ENCODE peak calls at places on chromosomes 6 and 20, in four cellular contexts. One of them, this sample, is unnamed.

GRCh38 chr6:46246081-46246480 is 75.3 kb upstream of the ENPP5 start:
- DNase-seq in A549: no peak
- DNase-seq in H1: no peak
- DNase-seq in IMR-90: no peak
- DNase-seq in this sample: no peak

GRCh38 chr6:44253307-44254101 is 3.8 kb downstream of the SLC35B2 start:
- DNase-seq in A549: peak; percentile 53
- DNase-seq in H1: no peak
- DNase-seq in IMR-90: no peak
- DNase-seq in this sample: peak; percentile 72

GRCh38 chr20:407097-407952 is 774 bp upstream of the RBCK1 start:
- DNase-seq in A549: peak; percentile 91
- DNase-seq in H1: peak; percentile 72
- DNase-seq in IMR-90: peak; percentile 59
- DNase-seq in this sample: peak; percentile 85

GRCh38 chr20:62409935-62410741 is 3.1 kb upstream of the CABLES2 start:
- DNase-seq in A549: peak; percentile 51
- DNase-seq in H1: no peak
- DNase-seq in IMR-90: no peak
- DNase-seq in this sample: peak; percentile 76

GRCh38 chr6:112903361-112903760 is 556.2 kb downstream of the RFPL4B start:
- DNase-seq in A549: no peak
- DNase-seq in H1: no peak
- DNase-seq in IMR-90: no peak
- DNase-seq in this sample: no peak

GRCh38 chr6:150328744-150329400 is 39.9 kb upstream of the IYD start:
- DNase-seq in A549: no peak
- DNase-seq in H1: no peak
- DNase-seq in IMR-90: no peak
- DNase-seq in this sample: no peak

GRCh38 chr6:109690373-109690739 is 646 bp downstream of the AK9 start:
- DNase-seq in A549: peak; percentile 4
- DNase-seq in H1: peak; percentile 47
- DNase-seq in IMR-90: no peak
- DNase-seq in this sample: peak; percentile 46

GRCh38 chr6:138278326-138278725 is 60.0 kb upstream of the PBOV1 start:
- DNase-seq in A549: peak; percentile 28
- DNase-seq in H1: no peak
- DNase-seq in IMR-90: peak; percentile 2
- DNase-seq in this sample: no peak

GRCh38 chr20:53901064-53901463 is 169.3 kb downstream of the BCAS1 start:
- DNase-seq in A549: peak; percentile 52
- DNase-seq in H1: no peak
- DNase-seq in IMR-90: peak; percentile 72
- DNase-seq in this sample: no peak

GRCh38 chr20:61404311-61404710 is 152.2 kb downstream of the CDH4 start:
- DNase-seq in A549: no peak
- DNase-seq in H1: no peak
- DNase-seq in IMR-90: no peak
- DNase-seq in this sample: no peak

GRCh38 chr20:61352381-61353260 is 100.6 kb downstream of the CDH4 start:
- DNase-seq in A549: no peak
- DNase-seq in H1: no peak
- DNase-seq in IMR-90: no peak
- DNase-seq in this sample: no peak

GRCh38 chr6:57182017-57182432 is 9.9 kb downstream of the BAG2 start:
- DNase-seq in A549: no peak
- DNase-seq in H1: no peak
- DNase-seq in IMR-90: peak; percentile 83
- DNase-seq in this sample: peak; percentile 71

GRCh38 chr20:34215711-34216381 is 25.4 kb upstream of the ASIP start:
- DNase-seq in A549: peak; percentile 77
- DNase-seq in H1: peak; percentile 56
- DNase-seq in IMR-90: peak; percentile 67
- DNase-seq in this sample: peak; percentile 88

GRCh38 chr20:4717816-4718215 is 3.9 kb upstream of the PRND start:
- DNase-seq in A549: no peak
- DNase-seq in H1: no peak
- DNase-seq in IMR-90: no peak
- DNase-seq in this sample: no peak

DNA sequence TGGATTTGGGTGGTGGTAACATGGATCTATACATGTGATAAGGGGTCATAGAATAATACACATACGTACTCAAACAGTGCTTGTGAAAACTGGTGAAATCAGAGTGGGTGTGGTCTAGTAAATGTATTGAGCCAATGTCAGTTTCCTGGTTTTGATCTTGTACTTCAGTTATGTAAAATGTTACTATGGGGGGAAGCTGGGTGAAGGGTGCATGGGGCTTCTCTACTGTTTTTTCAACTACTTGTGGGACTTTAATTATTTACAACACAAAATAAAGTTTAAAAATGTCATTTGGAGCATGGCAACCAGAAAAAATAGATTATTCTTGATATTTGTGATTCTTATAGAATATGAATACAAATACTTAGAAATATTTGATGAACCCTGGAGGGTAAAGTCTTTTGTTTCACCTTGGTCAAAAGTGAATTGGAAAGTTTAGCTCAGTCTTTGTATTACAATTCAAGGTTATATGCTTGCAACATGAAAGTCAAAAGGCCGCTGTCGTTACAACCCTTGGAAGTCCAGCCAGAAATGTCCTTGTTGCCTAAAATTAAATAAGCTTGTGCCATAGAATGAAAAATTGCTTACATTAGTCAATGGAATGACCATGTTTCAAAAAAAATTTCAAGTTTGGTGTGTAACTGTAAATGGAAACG is 74.1 kb downstream of the TXNDC5 start:
- DNase-seq in A549: no peak
- DNase-seq in H1: no peak
- DNase-seq in IMR-90: no peak
- DNase-seq in this sample: no peak
- TF ChIP-seq POLR2A in A549: no peak
- TF ChIP-seq POLR2A in H1: no peak
- TF ChIP-seq POLR2A in IMR-90: no peak
- TF ChIP-seq POLR2A in this sample: no peak

GRCh38 chr6:16802071-16802470 is 40.8 kb upstream of the ATXN1 start:
- DNase-seq in A549: no peak
- DNase-seq in H1: no peak
- DNase-seq in IMR-90: peak; percentile 48
- DNase-seq in this sample: no peak

GRCh38 chr6:16805190-16805860 is 44.1 kb upstream of the ATXN1 start:
- DNase-seq in A549: no peak
- DNase-seq in H1: no peak
- DNase-seq in IMR-90: no peak
- DNase-seq in this sample: no peak

GRCh38 chr6:16804515-16805161 is 43.4 kb upstream of the ATXN1 start:
- DNase-seq in A549: no peak
- DNase-seq in H1: no peak
- DNase-seq in IMR-90: no peak
- DNase-seq in this sample: no peak

GRCh38 chr6:16804007-16804303 is 42.7 kb upstream of the ATXN1 start:
- DNase-seq in A549: no peak
- DNase-seq in H1: no peak
- DNase-seq in IMR-90: no peak
- DNase-seq in this sample: no peak

DNA sequence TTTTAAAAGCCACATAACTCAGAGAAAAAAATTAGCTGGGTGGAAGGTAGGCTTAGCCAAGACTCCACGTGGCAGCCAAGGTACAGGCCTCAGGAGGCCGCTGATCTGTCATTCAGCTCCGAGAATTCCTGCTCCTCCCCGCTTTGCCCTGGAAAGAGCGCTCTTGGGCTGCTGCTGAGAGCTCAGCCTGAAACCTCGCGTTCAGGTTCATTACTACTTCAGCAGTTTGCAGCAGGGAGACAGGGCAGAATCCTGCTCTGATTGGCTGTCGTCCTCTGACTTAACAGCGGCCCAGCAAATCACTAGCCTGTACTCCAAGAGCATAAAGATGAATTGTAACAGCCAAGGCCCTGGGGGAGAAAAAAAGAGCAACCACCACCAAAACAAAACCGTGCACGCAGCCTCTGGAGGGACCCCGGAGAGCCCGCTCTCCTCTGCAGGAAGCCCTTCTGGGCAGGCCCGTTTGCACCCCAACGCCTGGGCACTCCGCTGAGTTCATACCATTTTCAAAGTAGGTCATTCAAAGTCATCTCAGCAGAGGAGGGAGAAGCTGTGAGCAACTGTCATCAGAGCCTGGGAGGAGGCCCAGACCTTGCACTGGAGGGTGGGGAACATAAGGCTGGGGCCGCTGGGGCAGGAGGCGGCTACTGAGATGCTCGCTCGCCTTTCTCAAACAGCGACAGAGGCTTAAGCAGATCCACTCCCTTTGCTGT is 42.2 kb upstream of the ATXN1 start:
- DNase-seq in A549: no peak
- DNase-seq in H1: peak; percentile 74
- DNase-seq in IMR-90: peak; percentile 82
- DNase-seq in this sample: no peak
- TF ChIP-seq POLR2A in A549: no peak
- TF ChIP-seq POLR2A in H1: no peak
- TF ChIP-seq POLR2A in IMR-90: no peak
- TF ChIP-seq POLR2A in this sample: no peak

GRCh38 chr6:16146527-16146955 is 17.7 kb downstream of the MYLIP start:
- DNase-seq in A549: no peak
- DNase-seq in H1: no peak
- DNase-seq in IMR-90: no peak
- DNase-seq in this sample: no peak

GRCh38 chr6:16148498-16148897 is 19.6 kb downstream of the MYLIP start:
- DNase-seq in A549: peak; percentile 26
- DNase-seq in H1: no peak
- DNase-seq in IMR-90: no peak
- DNase-seq in this sample: no peak

GRCh38 chr6:16149305-16149704 is 20.4 kb downstream of the MYLIP start:
- DNase-seq in A549: no peak
- DNase-seq in H1: no peak
- DNase-seq in IMR-90: no peak
- DNase-seq in this sample: no peak

GRCh38 chr6:16153451-16153850 is 24.6 kb downstream of the MYLIP start:
- DNase-seq in A549: no peak
- DNase-seq in H1: no peak
- DNase-seq in IMR-90: no peak
- DNase-seq in this sample: no peak

DNA sequence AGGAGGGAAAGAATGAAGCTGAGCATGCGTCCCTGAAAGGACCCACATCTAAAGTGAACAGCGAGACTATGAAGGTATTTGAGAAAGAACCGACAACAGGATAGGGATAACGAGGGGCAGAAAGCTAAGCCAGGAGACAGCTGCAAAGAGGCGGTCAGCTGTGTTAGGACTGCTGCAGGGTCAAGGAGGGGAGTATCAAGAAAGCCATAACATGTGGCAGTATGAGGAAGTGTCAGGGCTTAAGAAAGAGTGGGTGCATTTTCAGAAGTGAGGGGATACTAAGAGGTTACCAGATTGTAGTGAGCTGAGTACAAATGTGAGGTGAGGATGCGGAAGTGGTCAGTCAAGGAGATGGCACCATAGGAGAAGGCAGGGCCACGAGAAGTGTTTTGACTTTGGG is 21.2 kb downstream of the MYLIP start:
- DNase-seq in A549: no peak
- DNase-seq in H1: no peak
- DNase-seq in IMR-90: no peak
- DNase-seq in this sample: no peak
- TF ChIP-seq POLR2A in A549: no peak
- TF ChIP-seq POLR2A in H1: no peak
- TF ChIP-seq POLR2A in IMR-90: no peak
- TF ChIP-seq POLR2A in this sample: no peak

DNA sequence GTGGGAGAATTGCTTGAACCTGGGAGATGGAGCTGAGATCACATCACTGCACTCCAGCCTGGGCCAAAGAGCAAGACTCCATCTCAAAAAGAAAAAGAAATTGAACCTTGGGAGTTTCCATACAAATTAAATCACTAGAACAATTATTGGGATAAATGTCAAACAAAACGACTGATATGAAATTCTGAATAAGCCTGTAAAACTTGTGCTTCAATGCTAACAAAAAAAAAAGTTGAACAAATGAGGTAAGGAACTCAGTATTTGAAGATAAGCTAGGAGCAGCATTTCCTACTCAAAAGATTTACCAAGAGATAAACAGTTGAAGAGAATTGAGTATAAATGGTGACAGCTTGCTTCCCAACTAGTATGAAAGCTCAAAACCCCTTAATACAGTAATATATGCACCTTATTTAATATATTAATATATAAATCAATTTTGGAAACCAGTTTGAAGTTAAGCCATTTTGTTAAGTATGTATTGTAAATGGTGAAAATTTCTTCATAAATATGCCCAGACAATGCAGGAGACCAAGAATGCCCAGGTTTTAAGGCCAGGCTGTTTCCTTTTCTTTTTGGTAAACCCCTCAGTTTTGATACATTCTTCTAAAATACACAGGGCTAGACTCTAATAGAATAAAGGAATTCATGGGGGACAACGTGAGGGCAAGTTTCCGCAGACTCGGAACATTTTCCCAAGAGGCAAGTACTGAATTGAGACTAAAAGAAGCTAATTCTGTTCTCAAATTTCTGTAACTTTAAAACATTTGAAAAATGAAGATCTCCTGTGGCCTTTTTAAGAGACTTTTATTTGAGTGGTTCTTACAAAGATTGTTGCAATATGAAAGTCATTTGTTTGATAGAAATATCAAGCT is 3.9 kb downstream of the ROMO1 start:
- DNase-seq in A549: no peak
- DNase-seq in H1: no peak
- DNase-seq in IMR-90: no peak
- DNase-seq in this sample: no peak
- TF ChIP-seq POLR2A in A549: no peak
- TF ChIP-seq POLR2A in H1: no peak
- TF ChIP-seq POLR2A in IMR-90: no peak
- TF ChIP-seq POLR2A in this sample: no peak

DNA sequence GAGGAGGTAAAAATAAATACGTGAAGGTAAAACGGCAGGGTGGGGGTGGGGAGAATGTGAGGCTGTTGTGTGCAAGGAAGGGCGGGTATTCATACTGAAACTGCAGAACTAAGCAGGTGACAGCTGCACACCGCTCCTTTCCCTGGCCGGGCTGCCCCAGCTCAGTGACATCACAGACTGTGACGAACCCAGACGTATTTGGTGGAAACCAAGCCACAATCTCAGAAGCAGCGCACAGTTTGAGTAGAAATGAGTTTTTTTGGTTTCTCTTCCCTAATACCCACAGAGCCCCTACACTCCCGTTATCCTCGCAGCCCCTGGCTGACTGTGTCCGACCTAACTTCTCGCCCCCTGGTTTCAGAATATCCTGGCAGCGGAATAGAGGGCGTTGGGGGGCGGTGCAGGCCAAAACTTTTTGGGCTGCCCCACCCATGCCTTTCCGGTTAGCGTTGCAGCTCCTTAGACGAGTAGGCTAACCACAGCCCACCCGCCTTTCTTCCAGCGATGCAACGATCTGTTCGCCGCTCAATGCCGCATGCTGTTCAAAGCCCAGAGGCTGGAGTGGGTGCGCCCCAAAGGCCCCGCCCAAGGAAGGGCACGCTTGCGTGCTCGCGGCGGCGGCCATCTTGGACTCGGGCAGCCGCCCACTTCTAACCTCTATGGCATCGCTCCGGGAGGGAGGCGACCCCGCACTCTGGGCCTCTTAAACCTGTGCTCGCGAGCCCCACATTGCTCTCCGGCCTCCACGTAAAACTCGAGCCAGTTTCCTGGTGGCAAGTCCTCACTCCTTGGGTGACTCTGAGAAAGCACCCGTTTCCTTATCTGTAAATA is 9.1 kb downstream of the BAK1 start:
- DNase-seq in A549: peak; percentile 61
- DNase-seq in H1: no peak
- DNase-seq in IMR-90: peak; percentile 57
- DNase-seq in this sample: peak; percentile 88
- TF ChIP-seq POLR2A in A549: peak; percentile 66
- TF ChIP-seq POLR2A in H1: no peak
- TF ChIP-seq POLR2A in IMR-90: no peak
- TF ChIP-seq POLR2A in this sample: peak; percentile 58

GRCh38 chr6:144063744-144064401 is 31.5 kb downstream of the SF3B5 start:
- DNase-seq in A549: peak; percentile 53
- DNase-seq in H1: no peak
- DNase-seq in IMR-90: no peak
- DNase-seq in this sample: peak; percentile 95
- TF ChIP-seq POLR2A in A549: no peak
- TF ChIP-seq POLR2A in H1: no peak
- TF ChIP-seq POLR2A in IMR-90: no peak
- TF ChIP-seq POLR2A in this sample: peak; percentile 80

This sample was measured in erythroblast.